ENCODE peak calls at places on chromosomes 2 and 18, in six cellular contexts. S is GM03348, B is cardiac fibroblast, R is GM23248, N is anterior cingulate cortex, U is IMR-90. W is an unnamed sample.

GRCh38 chr2:30361751-30362394 is 85.2 kb upstream of the LCLAT1 start:
- DNase-seq in B (no peak), S (no peak), R (no peak), U (no peak), N (no peak), W (no peak)

GRCh38 chr2:45119038-45119437 is 109.8 kb upstream of the SIX2 start:
- DNase-seq in N (no peak), B (peak), R (peak), U (peak), S (peak), W (no peak)

GRCh38 chr18:58310517-58310916 is 266.5 kb downstream of the NEDD4L start:
- DNase-seq in S (no peak), U (no peak), R (no peak), B (peak), N (no peak), W (no peak)

GRCh38 chr2:20532634-20533437 is 86.0 kb downstream of the RHOB start:
- DNase-seq in U (no peak), S (no peak), R (no peak), B (peak), N (no peak), W (no peak)

GRCh38 chr2:209662091-209662490 is 109.5 kb upstream of the UNC80 start:
- DNase-seq in U (no peak), N (no peak), B (no peak), R (no peak), S (no peak), W (no peak)

GRCh38 chr2:21256006-21256405 is 132.2 kb downstream of the TDRD15 start:
- DNase-seq in B (peak), U (no peak), N (peak), S (no peak), R (no peak), W (peak)

GRCh38 chr2:32135409-32135808 is 30.3 kb upstream of the SLC30A6 start:
- DNase-seq in U (peak), R (peak), N (no peak), B (peak), S (peak), W (no peak)

GRCh38 chr18:77160515-77160914 is 27.9 kb upstream of the MBP start:
- DNase-seq in B (no peak), N (no peak), S (no peak), R (no peak), U (no peak), W (no peak)

W was measured in occipital lobe.